ENCODE peak calls at places on chromosomes 5 and 9, in seven cellular contexts. O is HepG2, J is HCT116, C is A549, P is Panc1, L is SK-N-SH, R is GM23338. D is an unnamed sample.

GRCh38 chr9:81266086-81266485 is 423.3 kb downstream of the TLE1 start:
- DNase-seq in L (no peak), O (no peak), R (no peak), C (no peak), J (no peak), P (no peak), D (no peak)

GRCh38 chr5:139742173-139742903 is 53.3 kb upstream of the PSD2 start:
- DNase-seq in R (no peak), J (no peak), O (peak; percentile 69), C (no peak), P (no peak), L (no peak), D (no peak)

GRCh38 chr5:93708442-93708841 is 33.0 kb downstream of the POU5F2 start:
- DNase-seq in C (no peak), L (no peak), O (no peak), J (no peak), R (peak; percentile 16), P (no peak), D (no peak)

GRCh38 chr9:111287127-111287526 is 42.9 kb downstream of the OR2K2 start:
- DNase-seq in O (no peak), R (peak; percentile 37), C (peak; percentile 6), L (no peak), P (no peak), J (peak; percentile 7), D (no peak)

GRCh38 chr5:31554552-31554951 is 22.5 kb downstream of the C5orf22 start:
- DNase-seq in R (no peak), O (no peak), P (no peak), L (no peak), J (no peak), C (no peak), D (no peak)

GRCh38 chr9:117278656-117279055 is 136.2 kb downstream of the ASTN2 start:
- DNase-seq in O (no peak), J (no peak), P (no peak), L (peak; percentile 28), R (no peak), C (no peak), D (no peak)

GRCh38 chr5:52638732-52639131 is 149.0 kb upstream of the ITGA1 start:
- DNase-seq in L (no peak), O (no peak), R (no peak), P (no peak), C (no peak), J (no peak), D (no peak)

GRCh38 chr5:27810458-27810857 is 772.1 kb upstream of the CDH9 start:
- DNase-seq in P (no peak), O (no peak), J (no peak), R (no peak), L (no peak), C (no peak), D (no peak)

GRCh38 chr5:14165375-14166091 is 22.4 kb downstream of the TRIO start:
- DNase-seq in J (peak; percentile 86), P (no peak), C (peak; percentile 90), L (no peak), R (no peak), O (peak; percentile 52), D (no peak)

GRCh38 chr9:136561779-136562178 is 15.9 kb upstream of the NOTCH1 start:
- DNase-seq in P (no peak), L (no peak), J (no peak), C (no peak), O (no peak), R (no peak), D (no peak)

GRCh38 chr5:75694781-75695180 is 22.5 kb downstream of the POC5 start:
- DNase-seq in P (no peak), C (no peak), R (no peak), J (no peak), L (peak; percentile 50), O (no peak), D (no peak)

GRCh38 chr5:178392998-178393397 is 160.4 kb upstream of the PHYKPL start:
- DNase-seq in C (no peak), P (no peak), O (no peak), J (no peak), L (no peak), R (no peak), D (peak; percentile 96)

GRCh38 chr5:87053134-87053533 is 214.5 kb upstream of the RASA1 start:
- DNase-seq in P (no peak), O (no peak), R (no peak), C (no peak), J (no peak), L (no peak), D (no peak)

GRCh38 chr9:14515564-14516198 is 177.6 kb downstream of the ZDHHC21 start:
- DNase-seq in P (no peak), O (no peak), L (peak; percentile 42), C (no peak), R (peak; percentile 69), J (no peak), D (no peak)

DNA sequence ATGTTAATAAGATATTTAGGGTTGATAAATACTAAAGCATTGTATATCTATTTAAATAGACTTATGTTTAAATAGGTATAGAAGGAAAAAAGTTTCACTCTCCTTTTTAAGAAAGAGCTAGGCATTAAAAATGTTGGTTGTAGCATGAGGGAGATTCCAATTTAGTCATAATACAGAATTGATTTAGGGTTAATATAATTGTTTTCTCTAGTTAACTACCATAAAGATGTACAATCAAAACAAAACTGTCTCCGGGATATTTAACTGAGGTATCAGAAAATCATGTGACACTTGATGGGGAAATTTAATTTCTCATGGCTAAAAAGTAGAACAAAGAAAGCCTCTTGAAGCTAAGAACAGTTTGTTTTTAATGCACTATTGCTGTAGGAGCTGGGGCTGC is 44.1 kb downstream of the SMC2 start:
- DNase-seq in C (no peak), L (no peak), O (no peak), R (no peak), J (no peak), P (no peak), D (no peak)
- TF ChIP-seq REST in C (no peak), L (no peak), O (no peak), R (no peak), J (no peak), P (no peak), D (no peak)

DNA sequence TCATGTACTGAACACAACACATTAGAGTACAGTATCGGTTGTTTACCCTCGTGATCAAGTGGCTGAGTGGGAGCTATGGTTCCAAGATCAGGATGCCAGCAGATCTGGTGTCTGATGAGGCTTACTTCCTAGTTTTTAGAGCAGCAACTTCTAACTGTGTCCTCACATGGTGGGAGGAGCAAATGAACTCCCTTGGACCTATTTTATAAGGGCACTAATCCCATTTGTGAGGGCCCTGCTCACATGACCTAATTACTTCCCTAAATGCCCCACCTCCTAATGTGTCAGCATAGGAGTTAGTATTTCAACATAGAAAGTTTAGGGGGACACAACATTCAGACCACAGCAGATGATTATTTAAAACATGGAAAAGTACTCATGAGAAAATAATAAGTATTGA is 111.8 kb downstream of the GCNT1 start:
- DNase-seq in L (no peak), C (no peak), P (no peak), R (no peak), J (no peak), O (no peak), D (no peak)
- TF ChIP-seq REST in L (no peak), C (no peak), P (no peak), R (no peak), J (no peak), O (no peak), D (no peak)

GRCh38 chr9:108565651-108566378 is 290.0 kb downstream of the ACTL7B start:
- DNase-seq in P (peak; percentile 61), L (peak; percentile 52), J (peak; percentile 72), O (peak; percentile 76), R (peak; percentile 94), C (peak; percentile 82), D (peak; percentile 38)
- TF ChIP-seq REST in P (no peak), L (no peak), J (no peak), O (no peak), R (no peak), C (no peak), D (no peak)

GRCh38 chr5:133817456-133817855 is 151.0 kb downstream of the C5orf15 start:
- DNase-seq in C (no peak), O (no peak), P (no peak), L (no peak), J (no peak), R (no peak), D (no peak)

GRCh38 chr5:133818869-133819600 is 149.4 kb downstream of the C5orf15 start:
- DNase-seq in O (no peak), P (no peak), L (no peak), C (no peak), R (no peak), J (no peak), D (no peak)

GRCh38 chr5:133814152-133814551 is 154.3 kb downstream of the C5orf15 start:
- DNase-seq in C (no peak), J (no peak), O (no peak), L (no peak), R (no peak), P (no peak), D (no peak)

GRCh38 chr5:133818031-133818431 is 150.4 kb downstream of the C5orf15 start:
- DNase-seq in R (no peak), L (no peak), C (peak; percentile 39), P (no peak), J (no peak), O (no peak), D (no peak)

GRCh38 chr5:133816791-133817190 is 151.6 kb downstream of the C5orf15 start:
- DNase-seq in L (no peak), O (no peak), P (no peak), C (no peak), R (no peak), J (no peak), D (no peak)
- TF ChIP-seq REST in L (no peak), O (no peak), P (no peak), C (no peak), R (no peak), J (no peak), D (no peak)

GRCh38 chr5:123448017-123448617 is 24.9 kb upstream of the CEP120 start:
- DNase-seq in P (no peak), L (no peak), C (no peak), R (no peak), J (no peak), O (no peak), D (no peak)

GRCh38 chr5:123450641-123451421 is 27.6 kb upstream of the CEP120 start:
- DNase-seq in L (no peak), O (no peak), R (no peak), J (no peak), P (no peak), C (no peak), D (no peak)

GRCh38 chr5:123450114-123450513 is 26.9 kb upstream of the CEP120 start:
- DNase-seq in P (no peak), C (no peak), L (no peak), O (no peak), J (no peak), R (no peak), D (no peak)

GRCh38 chr5:123448743-123449142 is 25.5 kb upstream of the CEP120 start:
- DNase-seq in P (no peak), L (no peak), O (no peak), R (no peak), J (no peak), C (no peak), D (no peak)

GRCh38 chr5:123449424-123449823 is 26.2 kb upstream of the CEP120 start:
- DNase-seq in O (no peak), P (no peak), L (no peak), C (no peak), R (no peak), J (no peak), D (no peak)
- TF ChIP-seq REST in O (no peak), P (no peak), L (no peak), C (no peak), R (no peak), J (no peak), D (no peak)

D was measured in HL-60.